ENCODE peak calls at places on chromosomes 7 and 10, in four cellular contexts. K is K562, F is GM12891, Z is GM12878. I is an unnamed sample.

GRCh38 chr7:156177396-156178055 is 365.3 kb upstream of the SHH start:
- DNase-seq in K (no peak), F (no peak), Z (no peak), I (no peak)

GRCh38 chr10:71696635-71697326 is 22.8 kb downstream of the C10orf105 start:
- DNase-seq in K (peak; percentile 86), F (peak; percentile 58), Z (no peak), I (no peak)

GRCh38 chr10:55274367-55274766 is 473.3 kb upstream of the PCDH15 start:
- DNase-seq in K (no peak), F (no peak), Z (no peak), I (no peak)

GRCh38 chr7:34575006-34575405 is 83.0 kb upstream of the NPSR1 start:
- DNase-seq in K (no peak), F (no peak), Z (no peak), I (no peak)

GRCh38 chr7:48097511-48098231 is 8.6 kb downstream of the UPP1 start:
- DNase-seq in K (no peak), F (no peak), Z (no peak), I (no peak)

GRCh38 chr7:33101916-33102315 is 7.3 kb downstream of the RP9 start:
- DNase-seq in K (no peak), F (no peak), Z (no peak), I (no peak)

GRCh38 chr10:99631496-99631895 is 11.3 kb upstream of the SLC25A28 start:
- DNase-seq in K (no peak), F (no peak), Z (no peak), I (no peak)

GRCh38 chr10:112532053-112532658 is 85.1 kb downstream of the VTI1A start:
- DNase-seq in K (no peak), F (peak; percentile 13), Z (peak; percentile 71), I (no peak)

GRCh38 chr10:62582804-62583208 is 208.6 kb downstream of the ZNF365 start:
- DNase-seq in K (no peak), F (no peak), Z (no peak), I (no peak)

GRCh38 chr10:115829501-115830215 is 443.3 kb downstream of the GFRA1 start:
- DNase-seq in K (no peak), F (no peak), Z (no peak), I (no peak)

GRCh38 chr10:49197171-49197570 is 9.0 kb upstream of the TMEM273 start:
- DNase-seq in K (no peak), F (no peak), Z (no peak), I (no peak)

GRCh38 chr7:23065974-23066373 is 39.6 kb upstream of the KLHL7 start:
- DNase-seq in K (no peak), F (no peak), Z (no peak), I (no peak)

GRCh38 chr7:85160223-85160622 is 26.6 kb downstream of the SEMA3D start:
- DNase-seq in K (no peak), F (no peak), Z (peak; percentile 30), I (no peak)

GRCh38 chr7:158933468-158934139 is 77.2 kb downstream of the DYNC2I1 start:
- DNase-seq in K (no peak), F (no peak), Z (no peak), I (no peak)

GRCh38 chr10:130973127-130973839 is 338.2 kb downstream of the TCERG1L start:
- DNase-seq in K (no peak), F (no peak), Z (no peak), I (no peak)

GRCh38 chr10:66519616-66520015 is 406.2 kb upstream of the LRRTM3 start:
- DNase-seq in K (no peak), F (no peak), Z (no peak), I (no peak)

GRCh38 chr7:20598479-20599419 is 16.7 kb upstream of the ABCB5 start:
- DNase-seq in K (peak; percentile 58), F (peak; percentile 14), Z (peak; percentile 43), I (peak; percentile 14)

GRCh38 chr10:119207713-119208552 is 562 bp downstream of the GRK5 start:
- DNase-seq in K (peak; percentile 17), F (no peak), Z (no peak), I (no peak)

GRCh38 chr10:59047957-59048618 is 128.4 kb upstream of the PHYHIPL start:
- DNase-seq in K (no peak), F (no peak), Z (peak; percentile 84), I (no peak)

GRCh38 chr10:101839421-101840063 is 4.1 kb downstream of the KCNIP2 start:
- DNase-seq in K (peak; percentile 57), F (peak; percentile 77), Z (no peak), I (no peak)

GRCh38 chr7:99525713-99526440 is 21.4 kb downstream of the ZKSCAN5 start:
- DNase-seq in K (peak; percentile 45), F (no peak), Z (no peak), I (peak; percentile 23)

GRCh38 chr10:123149568-123150228 is 1.8 kb downstream of the HMX2 start:
- DNase-seq in K (no peak), F (no peak), Z (no peak), I (no peak)

GRCh38 chr7:82007315-82007714 is 237.5 kb upstream of the HGF start:
- DNase-seq in K (no peak), F (no peak), Z (no peak), I (no peak)

GRCh38 chr10:34687434-34688205 is 127.5 kb downstream of the PARD3 start:
- DNase-seq in K (no peak), F (no peak), Z (no peak), I (no peak)

GRCh38 chr7:70374772-70375533 is 757.0 kb upstream of the GALNT17 start:
- DNase-seq in K (no peak), F (no peak), Z (no peak), I (no peak)

GRCh38 chr7:70371652-70372051 is 760.3 kb upstream of the GALNT17 start:
- DNase-seq in K (no peak), F (no peak), Z (no peak), I (no peak)

GRCh38 chr7:70377957-70378356 is 754.0 kb upstream of the GALNT17 start:
- DNase-seq in K (no peak), F (no peak), Z (no peak), I (no peak)

GRCh38 chr7:70376561-70377031 is 755.3 kb upstream of the GALNT17 start:
- DNase-seq in K (no peak), F (no peak), Z (no peak), I (no peak)

DNA sequence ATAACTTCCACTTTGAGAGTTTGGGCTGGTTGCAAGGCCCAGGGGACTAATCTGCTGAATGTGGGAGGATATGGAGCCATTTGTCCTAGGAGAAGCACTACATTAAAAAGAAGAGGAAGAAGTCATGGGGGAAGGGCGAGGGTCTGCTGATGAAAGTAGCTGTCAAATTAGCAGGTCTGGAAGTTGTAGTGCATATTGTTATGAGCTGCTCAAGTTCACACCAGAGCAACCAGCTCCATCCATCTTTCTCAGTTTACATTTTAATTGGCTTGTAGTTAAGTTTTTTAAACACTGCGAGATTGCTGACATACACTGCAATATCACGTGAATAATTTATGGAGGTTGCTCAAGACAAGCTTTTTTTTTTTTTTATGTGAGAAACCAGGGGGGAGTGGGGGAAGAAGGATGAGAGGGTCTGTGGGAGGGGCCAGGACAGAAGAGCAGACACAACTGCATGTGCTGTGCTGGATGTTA is 759.1 kb upstream of the GALNT17 start:
- DNase-seq in K (no peak), F (no peak), Z (no peak), I (no peak)
- TF ChIP-seq SPI1 in K (no peak), F (no peak), Z (no peak), I (no peak)

GRCh38 chr7:155163696-155164095 is 93.6 kb downstream of the HTR5A start:
- DNase-seq in K (no peak), F (no peak), Z (no peak), I (no peak)

GRCh38 chr7:155166673-155167370 is 96.7 kb downstream of the HTR5A start:
- DNase-seq in K (peak; percentile 60), F (no peak), Z (no peak), I (peak; percentile 41)

GRCh38 chr7:155162422-155162821 is 92.3 kb downstream of the HTR5A start:
- DNase-seq in K (no peak), F (no peak), Z (no peak), I (no peak)

GRCh38 chr7:155166108-155166507 is 96.0 kb downstream of the HTR5A start:
- DNase-seq in K (peak; percentile 17), F (no peak), Z (no peak), I (no peak)

GRCh38 chr7:155164316-155164715 is 94.2 kb downstream of the HTR5A start:
- DNase-seq in K (no peak), F (no peak), Z (no peak), I (no peak)
- TF ChIP-seq POLR2AphosphoS5 in K (no peak), F (no peak), Z (no peak), I (no peak)

GRCh38 chr10:63720689-63721088 is 199.5 kb downstream of the REEP3 start:
- DNase-seq in K (no peak), F (no peak), Z (no peak), I (no peak)

GRCh38 chr10:63724922-63725321 is 203.7 kb downstream of the REEP3 start:
- DNase-seq in K (no peak), F (no peak), Z (no peak), I (no peak)

GRCh38 chr10:63723741-63724140 is 202.5 kb downstream of the REEP3 start:
- DNase-seq in K (no peak), F (no peak), Z (no peak), I (no peak)

GRCh38 chr10:63723320-63723719 is 202.1 kb downstream of the REEP3 start:
- DNase-seq in K (no peak), F (no peak), Z (no peak), I (no peak)

GRCh38 chr10:63722537-63722936 is 201.3 kb downstream of the REEP3 start:
- DNase-seq in K (no peak), F (no peak), Z (no peak), I (no peak)
- TF ChIP-seq SPI1 in K (no peak), F (no peak), Z (no peak), I (no peak)

DNA sequence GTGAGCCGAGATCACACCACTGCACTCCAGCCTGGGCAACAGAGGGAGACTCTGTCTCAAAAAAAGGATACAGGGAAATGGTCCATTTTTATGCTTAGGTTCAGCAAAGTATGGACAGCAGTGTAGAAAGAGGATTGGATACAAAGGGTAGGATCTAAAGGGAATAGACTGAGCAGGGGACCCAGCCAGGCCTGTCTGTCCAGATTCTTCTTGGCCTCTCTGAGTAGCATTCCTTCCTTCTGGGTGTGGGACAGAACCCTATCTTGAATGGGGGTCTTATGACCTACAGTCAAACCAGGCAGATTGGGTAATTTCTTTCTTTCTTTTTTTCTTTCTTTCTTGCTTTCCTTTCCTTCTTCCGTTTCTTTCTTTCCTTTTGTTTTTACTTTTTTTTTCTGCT is 25.6 kb downstream of the SH2B2 start:
- DNase-seq in K (no peak), F (no peak), Z (no peak), I (no peak)
- TF ChIP-seq POLR2AphosphoS5 in K (no peak), F (no peak), Z (no peak), I (no peak)

DNA sequence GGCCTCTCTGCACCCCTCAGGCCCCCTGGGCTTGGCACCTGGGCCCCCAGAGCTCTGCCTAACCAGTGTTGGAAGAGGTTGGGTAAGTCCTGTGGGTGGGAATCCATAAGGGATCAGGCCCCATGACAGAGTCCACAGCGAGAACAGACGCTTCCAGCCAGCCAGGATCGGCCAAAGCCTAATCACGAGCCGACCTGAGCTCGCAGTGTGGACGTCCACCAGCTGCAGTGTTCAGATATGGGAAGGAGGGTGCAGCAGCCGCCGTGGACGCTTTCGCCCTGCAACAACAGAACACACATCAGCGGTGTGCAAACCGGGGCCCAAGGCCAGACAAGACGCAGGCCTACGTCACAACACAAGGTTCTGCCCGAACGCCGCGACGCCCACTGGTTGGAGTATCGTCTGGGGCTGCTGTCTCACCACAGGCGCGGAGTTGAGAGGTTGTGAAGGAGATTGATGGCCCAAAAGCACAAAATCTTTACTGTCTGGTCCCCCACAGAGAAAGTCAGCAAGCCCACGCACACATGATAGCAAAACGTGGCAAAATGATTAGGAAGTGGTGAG is 102.1 kb downstream of the FOXL3 start:
- DNase-seq in K (peak; percentile 49), F (no peak), Z (no peak), I (no peak)
- TF ChIP-seq SPI1 in K (no peak), F (no peak), Z (no peak), I (no peak)